ENCODE peak calls at places on chromosomes 16 and 17, in five cellular contexts. L, F, H, C and I are unnamed samples. For H3K79me2, the result is how much of the 10 kb centered on the place peaks cover.

GRCh38 chr16:81786321-81786720 is 7.2 kb downstream of the PLCG2 start:
- DNase-seq in L (no peak), F (peak), H (peak), C (no peak), I (no peak)

GRCh38 chr17:64491995-64492394 is 4.9 kb downstream of the POLG2 start:
- DNase-seq in L (peak), F (peak), H (no peak), C (no peak), I (no peak)

GRCh38 chr17:37643829-37644228 is 583 bp upstream of the DDX52 start:
- DNase-seq in L (no peak), F (peak), H (no peak), C (peak), I (no peak)

GRCh38 chr17:835263-835662 is 53.1 kb downstream of the MRM3 start:
- DNase-seq in L (peak), F (peak), H (no peak), C (peak), I (peak)

GRCh38 chr17:1647802-1648581 is 1.7 kb downstream of the RILP start:
- DNase-seq in L (no peak), F (no peak), H (no peak), C (peak), I (peak)

GRCh38 chr16:4081035-4081434 is 35.2 kb downstream of the ADCY9 start:
- DNase-seq in L (no peak), F (no peak), H (no peak), C (peak), I (no peak)

GRCh38 chr16:51952500-51952899 is 594.4 kb downstream of the TOX3 start:
- DNase-seq in L (peak), F (no peak), H (no peak), C (no peak), I (no peak)

GRCh38 chr17:44086364-44087311 is 16.1 kb downstream of the G6PC3 start:
- DNase-seq in L (peak), F (peak), H (peak), C (peak), I (peak)

GRCh38 chr16:3837851-3838564 is 42.5 kb downstream of the CREBBP start:
- DNase-seq in L (no peak), F (no peak), H (no peak), C (no peak), I (no peak)

GRCh38 chr16:31141489-31142108 is 6.1 kb upstream of the PRSS8 start:
- DNase-seq in L (no peak), F (peak), H (peak), C (no peak), I (peak)

GRCh38 chr16:35797811-35798210 is 2338.4 kb downstream of the TP53TG3F start:
- DNase-seq in L (no peak), F (no peak), H (no peak), C (no peak), I (no peak)

GRCh38 chr16:8958344-8958808 is 5.3 kb downstream of the USP7 start:
- DNase-seq in L (peak), F (peak), H (no peak), C (peak), I (peak)

GRCh38 chr17:795721-796120 is 13.6 kb downstream of the MRM3 start:
- DNase-seq in L (no peak), F (no peak), H (no peak), C (no peak), I (peak)

GRCh38 chr17:19019041-19019941 is 14.7 kb upstream of the FAM83G start:
- DNase-seq in L (no peak), F (no peak), H (no peak), C (no peak), I (no peak)

GRCh38 chr16:88602091-88602490 is 31.9 kb downstream of the ZC3H18 start:
- DNase-seq in L (no peak), F (peak), H (no peak), C (no peak), I (no peak)

GRCh38 chr17:40325156-40326013 is 16.4 kb downstream of the RARA start:
- DNase-seq in L (no peak), F (no peak), H (no peak), C (no peak), I (peak)

GRCh38 chr17:76271669-76272540 is 6.8 kb downstream of the UBALD2 start:
- DNase-seq in L (no peak), F (no peak), H (no peak), C (no peak), I (peak)

GRCh38 chr17:76270770-76271668 is 5.9 kb downstream of the UBALD2 start:
- DNase-seq in L (no peak), F (no peak), H (no peak), C (no peak), I (peak)

GRCh38 chr17:76273435-76273921 is 8.3 kb downstream of the UBALD2 start:
- DNase-seq in L (no peak), F (no peak), H (no peak), C (no peak), I (peak)

GRCh38 chr17:76273923-76274558 is 8.9 kb downstream of the UBALD2 start:
- DNase-seq in L (no peak), F (no peak), H (no peak), C (no peak), I (peak)

GRCh38 chr17:76272541-76273434 is 7.6 kb downstream of the UBALD2 start:
- DNase-seq in L (no peak), F (no peak), H (no peak), C (no peak), I (peak)
- H3K79me2 ChIP-seq in L (under half), F (under half), H (under half), C (under half), I (under half)

GRCh38 chr16:70747703-70748631 is 53.0 kb downstream of the VAC14 start:
- DNase-seq in L (peak), F (no peak), H (peak), C (no peak), I (peak)

GRCh38 chr16:70745536-70746025 is 55.4 kb downstream of the VAC14 start:
- DNase-seq in L (no peak), F (no peak), H (no peak), C (no peak), I (peak)

GRCh38 chr16:70746708-70747424 is 54.1 kb downstream of the VAC14 start:
- DNase-seq in L (peak), F (peak), H (peak), C (no peak), I (peak)

GRCh38 chr16:70744366-70744765 is 56.6 kb downstream of the VAC14 start:
- DNase-seq in L (no peak), F (no peak), H (no peak), C (no peak), I (peak)

DNA sequence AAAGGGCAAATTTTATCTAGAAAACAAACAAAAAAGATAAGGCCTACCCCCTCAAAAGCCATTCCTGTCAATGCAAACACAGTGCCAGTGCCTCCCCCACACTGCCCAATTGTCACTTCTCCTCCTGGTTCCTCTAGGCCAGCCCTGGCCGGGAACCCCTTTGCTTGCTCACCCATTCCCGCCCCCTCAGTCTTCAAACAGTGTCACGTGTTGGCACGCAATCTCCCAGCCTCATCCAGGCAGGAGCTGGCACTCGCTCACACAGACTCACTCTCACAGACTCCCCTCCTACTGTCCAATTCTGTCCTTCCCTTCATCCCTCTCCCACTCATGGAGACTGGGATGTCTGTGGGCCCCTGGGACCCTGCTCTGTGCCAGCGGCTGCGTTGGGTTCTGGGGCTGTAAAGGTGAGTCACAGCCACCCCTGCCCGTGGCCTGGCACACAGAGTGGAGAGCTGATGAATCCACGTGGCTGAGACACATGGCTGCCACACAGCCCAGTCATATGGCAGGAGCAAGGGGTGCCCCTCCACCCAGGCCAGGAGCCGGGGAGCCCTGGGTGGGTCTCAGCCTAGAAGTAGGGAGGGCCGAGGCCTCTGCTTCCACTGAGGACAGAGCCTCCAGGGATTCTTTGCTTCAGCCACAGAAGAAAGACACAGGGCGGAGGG is 54.8 kb downstream of the VAC14 start:
- DNase-seq in L (peak), F (peak), H (peak), C (no peak), I (peak)
- H3K4me3 ChIP-seq in L (no peak), F (no peak), H (peak), C (no peak), I (peak)

GRCh38 chr17:81621494-81622230 is 15.2 kb downstream of the NPLOC4 start:
- DNase-seq in L (peak), F (no peak), H (no peak), C (no peak), I (no peak)

GRCh38 chr17:81612172-81612571 is 24.7 kb downstream of the NPLOC4 start:
- DNase-seq in L (no peak), F (no peak), H (no peak), C (no peak), I (no peak)

GRCh38 chr17:81615401-81615930 is 21.4 kb downstream of the NPLOC4 start:
- DNase-seq in L (no peak), F (no peak), H (no peak), C (no peak), I (no peak)

GRCh38 chr17:81616877-81617276 is 20.0 kb downstream of the NPLOC4 start:
- DNase-seq in L (no peak), F (no peak), H (no peak), C (no peak), I (no peak)
- H3K79me2 ChIP-seq in L (under half), F (half or more), H (under half), C (under half), I (half or more)

DNA sequence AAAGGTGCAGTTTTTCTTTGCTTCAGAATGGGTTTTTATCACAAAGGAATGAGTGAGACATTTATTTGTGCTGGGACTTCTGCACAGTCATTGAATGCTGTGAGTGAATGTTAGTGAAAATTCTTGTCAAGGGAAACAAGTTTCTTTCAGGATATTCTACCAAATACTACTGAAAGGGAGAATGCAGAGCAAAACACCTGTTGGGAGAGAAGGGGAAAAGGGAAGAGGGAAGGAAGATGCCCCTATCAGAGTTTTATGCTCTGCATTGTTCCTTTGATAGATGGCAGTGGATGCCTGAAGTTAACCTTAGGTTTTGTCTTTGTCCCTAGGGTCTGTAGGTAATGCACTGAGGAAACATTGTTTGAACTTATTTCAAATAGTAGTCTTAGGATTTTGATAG is 3.1 kb downstream of the GGNBP2 start:
- DNase-seq in L (no peak), F (no peak), H (no peak), C (no peak), I (no peak)
- H3K4me3 ChIP-seq in L (peak), F (peak), H (peak), C (peak), I (peak)

GRCh38 chr17:14084955-14085354 is 15.7 kb downstream of the COX10 start:
- DNase-seq in L (no peak), F (no peak), H (no peak), C (no peak), I (no peak)
- H3K79me2 ChIP-seq in L (under half), F (under half), H (under half), C (under half), I (under half)